ENCODE peak calls at places on chromosome 18, in nine cellular contexts. One of them, this sample, is unnamed.

GRCh38 chr18:52313213-52313612 is 26.8 kb upstream of the DCC start:
- DNase-seq in A549: no peak
- DNase-seq in CD4-positive, alpha-beta T cell: no peak
- DNase-seq in neural crest cell: no peak
- DNase-seq in HFFc6: no peak
- DNase-seq in Peyer's patch: no peak
- DNase-seq in GM12864: no peak
- DNase-seq in K562: no peak
- DNase-seq in heart left ventricle: no peak
- DNase-seq in this sample: no peak

GRCh38 chr18:61651880-61652268 is 240.9 kb downstream of the RNF152 start:
- DNase-seq in heart left ventricle: no peak
- DNase-seq in CD4-positive, alpha-beta T cell: no peak
- DNase-seq in GM12864: no peak
- DNase-seq in HFFc6: no peak
- DNase-seq in A549: no peak
- DNase-seq in neural crest cell: no peak
- DNase-seq in Peyer's patch: no peak
- DNase-seq in K562: no peak
- DNase-seq in this sample: peak

GRCh38 chr18:27838230-27838629 is 338.7 kb downstream of the CDH2 start:
- DNase-seq in GM12864: no peak
- DNase-seq in Peyer's patch: no peak
- DNase-seq in HFFc6: no peak
- DNase-seq in A549: no peak
- DNase-seq in heart left ventricle: no peak
- DNase-seq in neural crest cell: no peak
- DNase-seq in K562: no peak
- DNase-seq in CD4-positive, alpha-beta T cell: no peak
- DNase-seq in this sample: no peak

GRCh38 chr18:46406539-46406932 is 250.5 kb downstream of the LOXHD1 start:
- DNase-seq in Peyer's patch: no peak
- DNase-seq in neural crest cell: no peak
- DNase-seq in CD4-positive, alpha-beta T cell: no peak
- DNase-seq in HFFc6: no peak
- DNase-seq in GM12864: no peak
- DNase-seq in heart left ventricle: no peak
- DNase-seq in K562: no peak
- DNase-seq in A549: no peak
- DNase-seq in this sample: no peak

GRCh38 chr18:23071285-23071684 is 64.0 kb upstream of the CABLES1 start:
- DNase-seq in heart left ventricle: no peak
- DNase-seq in K562: no peak
- DNase-seq in GM12864: peak
- DNase-seq in CD4-positive, alpha-beta T cell: peak
- DNase-seq in A549: no peak
- DNase-seq in HFFc6: no peak
- DNase-seq in Peyer's patch: peak
- DNase-seq in neural crest cell: no peak
- DNase-seq in this sample: peak

GRCh38 chr18:11565716-11566115 is 43.7 kb upstream of the SLC35G4 start:
- DNase-seq in Peyer's patch: no peak
- DNase-seq in K562: no peak
- DNase-seq in CD4-positive, alpha-beta T cell: no peak
- DNase-seq in heart left ventricle: no peak
- DNase-seq in A549: no peak
- DNase-seq in GM12864: no peak
- DNase-seq in neural crest cell: no peak
- DNase-seq in HFFc6: no peak
- DNase-seq in this sample: no peak

GRCh38 chr18:13279181-13280065 is 60.9 kb downstream of the LDLRAD4 start:
- DNase-seq in neural crest cell: no peak
- DNase-seq in Peyer's patch: peak
- DNase-seq in CD4-positive, alpha-beta T cell: peak
- DNase-seq in A549: no peak
- DNase-seq in K562: no peak
- DNase-seq in GM12864: no peak
- DNase-seq in heart left ventricle: no peak
- DNase-seq in HFFc6: no peak
- DNase-seq in this sample: no peak

GRCh38 chr18:27685807-27686412 is 491.0 kb downstream of the CDH2 start:
- DNase-seq in HFFc6: peak
- DNase-seq in K562: peak
- DNase-seq in A549: peak
- DNase-seq in GM12864: no peak
- DNase-seq in CD4-positive, alpha-beta T cell: no peak
- DNase-seq in heart left ventricle: no peak
- DNase-seq in Peyer's patch: no peak
- DNase-seq in neural crest cell: peak
- DNase-seq in this sample: no peak

GRCh38 chr18:56085561-56085960 is 497.6 kb upstream of the TCF4 start:
- DNase-seq in HFFc6: peak
- DNase-seq in GM12864: no peak
- DNase-seq in CD4-positive, alpha-beta T cell: no peak
- DNase-seq in neural crest cell: no peak
- DNase-seq in K562: no peak
- DNase-seq in heart left ventricle: no peak
- DNase-seq in A549: no peak
- DNase-seq in Peyer's patch: no peak
- DNase-seq in this sample: peak

GRCh38 chr18:48036641-48037421 is 106.4 kb upstream of the SMAD2 start:
- DNase-seq in HFFc6: no peak
- DNase-seq in GM12864: no peak
- DNase-seq in K562: no peak
- DNase-seq in CD4-positive, alpha-beta T cell: no peak
- DNase-seq in neural crest cell: no peak
- DNase-seq in Peyer's patch: no peak
- DNase-seq in A549: no peak
- DNase-seq in heart left ventricle: no peak
- DNase-seq in this sample: no peak

GRCh38 chr18:48033770-48034650 is 103.6 kb upstream of the SMAD2 start:
- DNase-seq in K562: no peak
- DNase-seq in Peyer's patch: no peak
- DNase-seq in HFFc6: no peak
- DNase-seq in CD4-positive, alpha-beta T cell: no peak
- DNase-seq in GM12864: no peak
- DNase-seq in heart left ventricle: no peak
- DNase-seq in neural crest cell: no peak
- DNase-seq in A549: no peak
- DNase-seq in this sample: no peak

GRCh38 chr18:48034651-48035555 is 104.4 kb upstream of the SMAD2 start:
- DNase-seq in neural crest cell: no peak
- DNase-seq in K562: no peak
- DNase-seq in HFFc6: no peak
- DNase-seq in Peyer's patch: no peak
- DNase-seq in CD4-positive, alpha-beta T cell: no peak
- DNase-seq in GM12864: no peak
- DNase-seq in A549: no peak
- DNase-seq in heart left ventricle: no peak
- DNase-seq in this sample: no peak

GRCh38 chr18:48036191-48036590 is 105.7 kb upstream of the SMAD2 start:
- DNase-seq in CD4-positive, alpha-beta T cell: no peak
- DNase-seq in neural crest cell: no peak
- DNase-seq in K562: no peak
- DNase-seq in Peyer's patch: no peak
- DNase-seq in HFFc6: no peak
- DNase-seq in A549: no peak
- DNase-seq in heart left ventricle: no peak
- DNase-seq in GM12864: no peak
- DNase-seq in this sample: no peak

DNA sequence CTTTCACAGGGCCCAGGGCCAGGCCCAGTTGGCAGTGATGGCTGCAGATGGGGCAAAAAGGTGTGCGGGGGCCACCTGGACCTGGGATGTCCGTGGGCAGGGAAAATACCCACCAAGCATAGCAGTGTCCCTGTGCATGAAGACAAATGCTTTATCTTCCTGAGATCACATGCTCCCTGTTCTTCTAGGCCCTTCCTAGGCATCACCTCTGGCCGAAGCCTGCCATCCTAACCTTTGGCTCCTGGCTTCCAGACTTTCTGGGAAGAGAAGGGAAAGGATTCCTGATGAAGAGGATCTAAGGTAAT is 105.0 kb upstream of the SMAD2 start:
- DNase-seq in HFFc6: no peak
- DNase-seq in A549: no peak
- DNase-seq in GM12864: no peak
- DNase-seq in neural crest cell: no peak
- DNase-seq in heart left ventricle: no peak
- DNase-seq in K562: no peak
- DNase-seq in Peyer's patch: no peak
- DNase-seq in CD4-positive, alpha-beta T cell: no peak
- DNase-seq in this sample: no peak
- TF ChIP-seq CTCF in HFFc6: no peak
- TF ChIP-seq CTCF in A549: no peak
- TF ChIP-seq CTCF in GM12864: no peak
- TF ChIP-seq CTCF in neural crest cell: no peak
- TF ChIP-seq CTCF in heart left ventricle: no peak
- TF ChIP-seq CTCF in K562: no peak
- TF ChIP-seq CTCF in Peyer's patch: no peak
- TF ChIP-seq CTCF in CD4-positive, alpha-beta T cell: no peak
- TF ChIP-seq CTCF in this sample: no peak

DNA sequence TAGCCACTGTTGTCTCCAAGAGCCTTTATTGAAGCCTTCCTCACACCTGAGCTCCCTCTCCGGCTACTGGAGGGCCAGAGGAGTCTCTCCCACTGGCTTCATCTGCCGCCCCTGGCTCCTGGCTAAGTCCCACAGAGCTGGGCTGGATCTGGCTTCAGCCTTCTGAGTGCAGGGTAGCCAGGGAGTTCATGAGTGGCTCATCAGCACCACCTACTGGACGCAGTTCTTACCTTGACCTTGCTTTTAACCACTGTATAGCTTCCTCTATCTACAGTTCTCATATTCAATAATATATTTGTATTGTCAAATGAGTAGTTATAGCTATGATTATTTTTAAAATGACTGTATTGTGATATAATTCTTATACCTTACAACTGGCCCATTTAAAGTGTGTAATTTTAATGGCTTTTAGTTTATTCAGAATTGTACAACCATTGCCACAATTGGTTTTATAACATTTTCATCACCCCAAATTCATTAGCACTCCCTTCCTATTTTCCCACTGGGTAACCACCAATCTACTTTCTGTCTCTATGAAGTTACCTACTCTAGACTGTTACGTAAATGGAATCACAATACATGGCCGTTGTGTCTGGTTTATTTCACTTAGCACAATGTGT is 17.7 kb downstream of the CNDP1 start:
- DNase-seq in GM12864: peak
- DNase-seq in HFFc6: peak
- DNase-seq in CD4-positive, alpha-beta T cell: peak
- DNase-seq in neural crest cell: peak
- DNase-seq in K562: peak
- DNase-seq in A549: peak
- DNase-seq in Peyer's patch: peak
- DNase-seq in heart left ventricle: peak
- DNase-seq in this sample: peak
- TF ChIP-seq CTCF in GM12864: peak
- TF ChIP-seq CTCF in HFFc6: peak
- TF ChIP-seq CTCF in CD4-positive, alpha-beta T cell: peak
- TF ChIP-seq CTCF in neural crest cell: peak
- TF ChIP-seq CTCF in K562: peak
- TF ChIP-seq CTCF in A549: peak
- TF ChIP-seq CTCF in Peyer's patch: peak
- TF ChIP-seq CTCF in heart left ventricle: peak
- TF ChIP-seq CTCF in this sample: peak

GRCh38 chr18:35073186-35074105 is 32.2 kb downstream of the MAPRE2 start:
- DNase-seq in A549: no peak
- DNase-seq in GM12864: no peak
- DNase-seq in HFFc6: no peak
- DNase-seq in K562: no peak
- DNase-seq in CD4-positive, alpha-beta T cell: no peak
- DNase-seq in heart left ventricle: no peak
- DNase-seq in neural crest cell: no peak
- DNase-seq in Peyer's patch: no peak
- DNase-seq in this sample: no peak

GRCh38 chr18:35076126-35076525 is 34.9 kb downstream of the MAPRE2 start:
- DNase-seq in CD4-positive, alpha-beta T cell: no peak
- DNase-seq in heart left ventricle: no peak
- DNase-seq in A549: no peak
- DNase-seq in HFFc6: no peak
- DNase-seq in K562: no peak
- DNase-seq in neural crest cell: no peak
- DNase-seq in Peyer's patch: no peak
- DNase-seq in GM12864: no peak
- DNase-seq in this sample: no peak

GRCh38 chr18:35072616-35073015 is 31.4 kb downstream of the MAPRE2 start:
- DNase-seq in heart left ventricle: no peak
- DNase-seq in K562: no peak
- DNase-seq in CD4-positive, alpha-beta T cell: no peak
- DNase-seq in Peyer's patch: no peak
- DNase-seq in HFFc6: no peak
- DNase-seq in neural crest cell: no peak
- DNase-seq in GM12864: no peak
- DNase-seq in A549: no peak
- DNase-seq in this sample: no peak

GRCh38 chr18:35075132-35075531 is 33.9 kb downstream of the MAPRE2 start:
- DNase-seq in Peyer's patch: no peak
- DNase-seq in K562: no peak
- DNase-seq in heart left ventricle: no peak
- DNase-seq in A549: no peak
- DNase-seq in HFFc6: no peak
- DNase-seq in neural crest cell: no peak
- DNase-seq in CD4-positive, alpha-beta T cell: no peak
- DNase-seq in GM12864: no peak
- DNase-seq in this sample: no peak

GRCh38 chr18:35074581-35074980 is 33.4 kb downstream of the MAPRE2 start:
- DNase-seq in neural crest cell: no peak
- DNase-seq in CD4-positive, alpha-beta T cell: no peak
- DNase-seq in GM12864: no peak
- DNase-seq in A549: no peak
- DNase-seq in heart left ventricle: no peak
- DNase-seq in K562: no peak
- DNase-seq in Peyer's patch: no peak
- DNase-seq in HFFc6: no peak
- DNase-seq in this sample: no peak
- TF ChIP-seq CTCF in neural crest cell: no peak
- TF ChIP-seq CTCF in CD4-positive, alpha-beta T cell: no peak
- TF ChIP-seq CTCF in GM12864: no peak
- TF ChIP-seq CTCF in A549: no peak
- TF ChIP-seq CTCF in heart left ventricle: no peak
- TF ChIP-seq CTCF in K562: no peak
- TF ChIP-seq CTCF in Peyer's patch: no peak
- TF ChIP-seq CTCF in HFFc6: no peak
- TF ChIP-seq CTCF in this sample: no peak

DNA sequence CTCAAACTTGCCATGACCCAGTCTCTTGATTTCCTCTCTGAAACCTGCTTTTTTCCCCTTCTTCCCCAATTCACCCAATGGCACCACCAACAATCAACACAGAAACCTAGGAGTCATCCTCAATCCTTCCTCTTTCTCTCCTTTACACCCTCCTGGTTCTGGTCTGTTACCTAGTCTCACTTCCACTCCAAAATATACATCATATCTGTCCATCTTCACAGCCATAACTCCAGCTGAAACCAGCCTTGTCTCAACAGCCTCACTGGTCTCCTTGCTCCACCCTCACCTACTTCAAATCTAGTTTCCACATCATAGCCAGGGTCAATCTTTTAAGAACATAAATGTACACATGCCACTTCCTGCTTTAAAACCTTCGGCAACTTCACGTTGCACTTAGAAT is 11.8 kb upstream of the TWSG1 start:
- DNase-seq in heart left ventricle: no peak
- DNase-seq in Peyer's patch: no peak
- DNase-seq in K562: no peak
- DNase-seq in HFFc6: no peak
- DNase-seq in neural crest cell: no peak
- DNase-seq in A549: no peak
- DNase-seq in CD4-positive, alpha-beta T cell: no peak
- DNase-seq in GM12864: no peak
- DNase-seq in this sample: no peak
- TF ChIP-seq CTCF in heart left ventricle: no peak
- TF ChIP-seq CTCF in Peyer's patch: no peak
- TF ChIP-seq CTCF in K562: no peak
- TF ChIP-seq CTCF in HFFc6: no peak
- TF ChIP-seq CTCF in neural crest cell: no peak
- TF ChIP-seq CTCF in A549: no peak
- TF ChIP-seq CTCF in CD4-positive, alpha-beta T cell: no peak
- TF ChIP-seq CTCF in GM12864: no peak
- TF ChIP-seq CTCF in this sample: no peak